ENCODE peak calls at places on chromosomes 4 and X, in ten cellular contexts. X is lower leg skin, P is left lung, A is GM06990, W is progenitor cell of endocrine pancreas, B is psoas muscle, D is fibroblast of lung, Z is heart left ventricle, U is prostate gland, E is fibroblast of mammary gland. K is an unnamed sample.

GRCh38 chr4:79855081-79855480 is 217.9 kb downstream of the ANTXR2 start:
- DNase-seq in D (peak; percentile 72), B (no peak), W (no peak), Z (no peak), A (no peak), E (no peak), P (no peak), U (no peak), X (no peak), K (no peak)

GRCh38 chr4:4590496-4590895 is 48.6 kb upstream of the STX18 start:
- DNase-seq in P (no peak), E (peak; percentile 90), B (no peak), X (peak; percentile 39), A (no peak), D (peak; percentile 28), W (no peak), U (no peak), Z (no peak), K (no peak)

GRCh38 chr4:13344216-13344615 is 139.9 kb downstream of the RAB28 start:
- DNase-seq in E (no peak), X (no peak), U (no peak), W (no peak), Z (no peak), P (no peak), D (no peak), A (no peak), B (no peak), K (no peak)

GRCh38 chrX:2707334-2707760 is 16.3 kb downstream of the CD99 start:
- DNase-seq in U (peak; percentile 78), B (peak; percentile 65), A (peak; percentile 83), D (peak; percentile 86), P (no peak), E (peak; percentile 97), X (peak; percentile 95), Z (peak; percentile 61), W (no peak), K (peak; percentile 69)

GRCh38 chr4:152943673-152944072 is 7.5 kb downstream of the FHDC1 start:
- DNase-seq in B (no peak), W (no peak), E (peak; percentile 78), P (no peak), A (no peak), D (no peak), U (no peak), Z (no peak), X (no peak), K (no peak)

GRCh38 chrX:71919436-71919835 is 8.8 kb downstream of the NHSL2 start:
- DNase-seq in D (no peak), E (no peak), P (no peak), B (no peak), Z (no peak), W (no peak), X (no peak), U (no peak), A (no peak), K (no peak)

GRCh38 chrX:19627533-19627932 is 112.2 kb upstream of the MAP3K15 start:
- DNase-seq in P (no peak), B (no peak), D (no peak), A (no peak), U (no peak), E (peak; percentile 31), W (no peak), X (no peak), Z (no peak), K (no peak)

GRCh38 chr4:158094413-158095110 is 78.3 kb downstream of the GASK1B start:
- DNase-seq in B (peak; percentile 14), W (peak; percentile 9), E (peak; percentile 65), X (no peak), U (no peak), A (no peak), Z (no peak), P (no peak), D (peak; percentile 17), K (no peak)

GRCh38 chr4:129926936-129927335 is 831.0 kb downstream of the C4orf33 start:
- DNase-seq in B (no peak), A (no peak), W (no peak), E (peak; percentile 1), U (no peak), P (no peak), Z (no peak), D (no peak), X (no peak), K (no peak)

GRCh38 chr4:6887591-6888371 is 21.8 kb upstream of the TBC1D14 start:
- DNase-seq in A (no peak), U (no peak), P (no peak), D (peak; percentile 19), B (peak; percentile 47), X (peak; percentile 84), Z (peak; percentile 67), E (peak; percentile 59), W (no peak), K (no peak)

GRCh38 chr4:123349401-123350190 is 47.0 kb upstream of the SPRY1 start:
- DNase-seq in Z (peak; percentile 62), B (no peak), W (no peak), X (no peak), U (no peak), A (no peak), P (no peak), D (no peak), E (no peak), K (no peak)

GRCh38 chr4:123351713-123352112 is 44.9 kb upstream of the SPRY1 start:
- DNase-seq in X (peak; percentile 83), A (no peak), U (no peak), W (peak; percentile 20), D (no peak), Z (no peak), B (no peak), P (no peak), E (no peak), K (no peak)

GRCh38 chr4:123350726-123351125 is 45.9 kb upstream of the SPRY1 start:
- DNase-seq in A (no peak), E (no peak), X (no peak), W (no peak), Z (no peak), B (no peak), U (no peak), D (no peak), P (no peak), K (no peak)

GRCh38 chr4:123352240-123352945 is 44.2 kb upstream of the SPRY1 start:
- DNase-seq in P (no peak), U (peak; percentile 77), E (peak; percentile 62), Z (no peak), X (no peak), B (no peak), W (no peak), D (peak; percentile 34), A (no peak), K (no peak)

DNA sequence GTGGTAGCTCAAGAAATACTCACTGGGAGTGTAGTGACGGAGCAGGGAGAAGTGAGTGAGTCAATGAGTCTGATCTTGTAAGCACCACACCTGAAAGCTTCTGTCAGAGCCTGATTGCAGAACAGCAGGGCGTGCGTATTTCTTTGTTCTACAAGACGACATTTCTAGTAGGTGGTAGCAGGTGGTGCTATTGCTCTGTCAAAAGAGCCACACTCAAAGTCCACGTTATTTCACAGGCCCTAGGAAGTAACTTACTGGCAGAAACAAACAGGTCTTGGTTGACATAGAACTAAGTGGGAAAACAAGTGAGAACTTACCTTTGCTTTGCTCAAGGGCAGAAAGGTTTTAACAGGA is 46.4 kb upstream of the SPRY1 start:
- DNase-seq in A (no peak), P (no peak), U (peak; percentile 40), B (no peak), D (no peak), E (peak; percentile 18), W (no peak), Z (no peak), X (no peak), K (no peak)
- TF ChIP-seq CTCF in A (no peak), P (no peak), U (no peak), B (peak; percentile 11), D (no peak), E (no peak), W (peak; percentile 48), Z (no peak), X (no peak), K (no peak)

GRCh38 chr4:103753868-103754653 is 34.3 kb upstream of the TACR3 start:
- DNase-seq in D (no peak), E (no peak), P (peak; percentile 28), U (no peak), A (no peak), B (no peak), X (no peak), Z (no peak), W (no peak), K (no peak)
- TF ChIP-seq CTCF in D (no peak), E (no peak), P (no peak), U (no peak), A (peak; percentile 12), B (no peak), X (no peak), Z (no peak), W (no peak), K (no peak)

GRCh38 chr4:91497892-91498291 is 805.9 kb upstream of the GRID2 start:
- DNase-seq in D (no peak), E (no peak), A (no peak), X (no peak), Z (no peak), P (no peak), U (no peak), B (no peak), W (no peak), K (no peak)

DNA sequence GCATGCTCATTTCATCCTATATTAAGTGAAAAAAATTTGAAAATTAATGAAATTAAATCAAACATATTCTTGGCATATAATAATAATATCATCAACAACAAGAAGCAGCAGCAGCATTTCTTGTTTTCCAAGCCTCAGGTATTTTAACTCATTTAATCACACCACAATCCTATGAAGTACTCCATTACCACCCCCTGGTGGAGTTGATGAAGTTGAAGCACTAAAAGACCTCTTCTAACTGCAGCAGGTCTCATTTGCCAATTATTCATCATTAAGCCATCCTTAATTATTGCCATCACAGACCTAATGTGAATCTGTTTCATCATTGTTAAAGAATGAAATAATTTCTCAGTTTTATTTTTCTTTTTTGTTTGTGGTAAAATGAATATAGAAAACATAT is 801.4 kb upstream of the GRID2 start:
- DNase-seq in B (no peak), Z (no peak), E (no peak), W (no peak), P (no peak), U (no peak), X (no peak), A (no peak), D (no peak), K (no peak)
- TF ChIP-seq CTCF in B (no peak), Z (no peak), E (no peak), W (peak; percentile 32), P (no peak), U (no peak), X (no peak), A (no peak), D (no peak), K (no peak)

DNA sequence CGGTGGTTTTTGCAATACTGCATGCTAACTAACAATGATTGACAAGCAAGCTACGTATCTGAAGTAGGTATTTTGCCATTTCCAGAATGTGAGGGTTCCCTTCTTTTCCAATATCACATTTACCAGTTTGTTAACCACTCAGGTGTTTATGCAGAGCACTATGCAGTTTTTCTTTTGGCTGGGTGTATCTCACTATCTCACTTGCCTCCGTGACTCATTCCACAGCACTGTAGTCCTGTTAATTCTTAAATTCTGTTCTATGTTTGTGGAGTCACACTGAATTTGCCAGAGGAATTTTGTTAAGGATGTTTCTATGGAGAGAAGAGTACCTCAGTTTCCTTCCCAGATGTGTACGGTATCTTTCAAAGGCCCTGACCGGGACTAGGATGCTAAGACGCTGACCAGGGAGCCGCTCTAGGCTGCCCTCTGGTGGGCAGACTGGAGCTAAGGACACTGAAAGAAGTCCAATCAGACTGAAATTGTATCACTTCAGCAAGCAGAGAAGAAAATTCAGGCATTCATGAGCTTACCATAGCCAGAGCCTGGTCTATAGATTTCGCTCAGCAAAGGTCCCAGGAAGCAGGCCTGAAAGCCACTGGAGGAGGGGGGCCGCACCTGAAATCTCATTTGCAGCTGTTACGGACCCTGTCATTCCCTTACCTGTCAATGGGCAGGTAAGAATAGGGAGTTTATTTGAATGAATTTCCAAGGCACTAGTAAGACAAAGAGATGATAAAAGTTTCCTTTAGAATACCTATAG is 388.4 kb upstream of the SPOCK3 start:
- DNase-seq in P (peak; percentile 61), D (peak; percentile 62), A (no peak), B (peak; percentile 15), Z (no peak), X (no peak), W (peak; percentile 57), E (peak; percentile 39), U (peak; percentile 13), K (peak; percentile 58)
- TF ChIP-seq CTCF in P (peak; percentile 58), D (peak; percentile 93), A (peak; percentile 87), B (peak; percentile 47), Z (peak; percentile 63), X (no peak), W (peak; percentile 95), E (peak; percentile 69), U (no peak), K (peak; percentile 57)